ENCODE peak calls at places on chromosome 10, in ten cellular contexts. Z, B, X, N, R, V, J, A, P and T are unnamed samples.

GRCh38 chr10:129962558-129963075 is 1.5 kb downstream of the EBF3 start:
- DNase-seq in Z (no peak), B (no peak), X (no peak), N (no peak), R (no peak), V (no peak), J (no peak), A (no peak), P (no peak), T (no peak)

GRCh38 chr10:31031205-31031665 is 430 bp downstream of the ZNF438 start:
- DNase-seq in Z (no peak), B (no peak), X (no peak), N (no peak), R (no peak), V (no peak), J (no peak), A (no peak), P (no peak), T (no peak)

GRCh38 chr10:91190388-91190870 is 30.0 kb upstream of the PCGF5 start:
- DNase-seq in Z (no peak), B (no peak), X (no peak), N (no peak), R (peak), V (no peak), J (no peak), A (no peak), P (no peak), T (peak)

GRCh38 chr10:30422981-30423654 is 10.9 kb upstream of the MAP3K8 start:
- DNase-seq in Z (no peak), B (peak), X (no peak), N (no peak), R (peak), V (no peak), J (no peak), A (peak), P (peak), T (peak)

GRCh38 chr10:97132273-97132672 is 53.5 kb downstream of the SLIT1 start:
- DNase-seq in Z (no peak), B (no peak), X (no peak), N (no peak), R (no peak), V (no peak), J (no peak), A (no peak), P (no peak), T (no peak)

GRCh38 chr10:4384254-4384653 is 441.8 kb upstream of the AKR1E2 start:
- DNase-seq in Z (no peak), B (no peak), X (no peak), N (no peak), R (peak), V (no peak), J (no peak), A (no peak), P (no peak), T (peak)

GRCh38 chr10:70678250-70678635 is 5.9 kb downstream of the ADAMTS14 start:
- DNase-seq in Z (no peak), B (no peak), X (no peak), N (no peak), R (no peak), V (no peak), J (no peak), A (no peak), P (no peak), T (no peak)

GRCh38 chr10:104638861-104639594 is 2.1 kb upstream of the SORCS3 start:
- DNase-seq in Z (no peak), B (no peak), X (no peak), N (peak), R (no peak), V (no peak), J (peak), A (no peak), P (no peak), T (no peak)

GRCh38 chr10:86900955-86901354 is 56.5 kb downstream of the MMRN2 start:
- DNase-seq in Z (no peak), B (no peak), X (no peak), N (no peak), R (peak), V (no peak), J (no peak), A (peak), P (peak), T (peak)

GRCh38 chr10:9305018-9305655 is 1250.6 kb downstream of the GATA3 start:
- DNase-seq in Z (no peak), B (peak), X (no peak), N (no peak), R (peak), V (no peak), J (peak), A (no peak), P (no peak), T (peak)

GRCh38 chr10:16832351-16833080 is 15.3 kb upstream of the RSU1 start:
- DNase-seq in Z (no peak), B (no peak), X (no peak), N (no peak), R (peak), V (no peak), J (no peak), A (peak), P (no peak), T (peak)